ENCODE peak calls at places on chromosome 5, in seven cellular contexts. D is neural progenitor cell, J is fibroblast of pulmonary artery, Y is ovary, F is heart left ventricle, W is H7, A is right lobe of liver. I is an unnamed sample.

GRCh38 chr5:177302354-177303110 is 987 bp downstream of the RAB24 start:
- DNase-seq in F (no peak), Y (no peak), D (peak), W (peak), A (no peak), J (no peak), I (peak)

GRCh38 chr5:135116146-135116545 is 82.1 kb upstream of the PITX1 start:
- DNase-seq in Y (no peak), W (no peak), A (no peak), D (no peak), F (peak), J (no peak), I (no peak)

GRCh38 chr5:56449071-56449470 is 215.9 kb upstream of the ANKRD55 start:
- DNase-seq in F (no peak), W (no peak), Y (no peak), J (no peak), D (no peak), A (no peak), I (no peak)

GRCh38 chr5:29882036-29882435 is 1311.5 kb upstream of the CDH6 start:
- DNase-seq in F (no peak), D (no peak), A (no peak), J (no peak), Y (no peak), W (no peak), I (no peak)

GRCh38 chr5:115295775-115296129 is 702 bp downstream of the CCDC112 start:
- DNase-seq in J (no peak), D (peak), F (no peak), W (peak), Y (no peak), A (no peak), I (no peak)

GRCh38 chr5:149748471-149749094 is 18.5 kb downstream of the PPARGC1B start:
- DNase-seq in F (peak), D (no peak), J (no peak), Y (no peak), W (no peak), A (no peak), I (no peak)

GRCh38 chr5:169805527-169805934 is 168.5 kb downstream of the DOCK2 start:
- DNase-seq in Y (no peak), J (peak), F (no peak), A (no peak), D (peak), W (no peak), I (no peak)

GRCh38 chr5:110916373-110917049 is 155.0 kb upstream of the TSLP start:
- DNase-seq in F (no peak), W (no peak), Y (no peak), D (peak), J (peak), A (no peak), I (no peak)

GRCh38 chr5:172840077-172840777 is 6.2 kb downstream of the ERGIC1 start:
- DNase-seq in F (no peak), A (no peak), D (peak), J (no peak), Y (no peak), W (no peak), I (peak)

GRCh38 chr5:78065663-78066062 is 228.8 kb downstream of the AP3B1 start:
- DNase-seq in J (no peak), D (peak), W (no peak), F (no peak), Y (no peak), A (no peak), I (no peak)

GRCh38 chr5:22846686-22847085 is 6.5 kb downstream of the CDH12 start:
- DNase-seq in D (no peak), J (no peak), A (no peak), Y (no peak), F (no peak), W (no peak), I (no peak)

GRCh38 chr5:64165500-64166200 is at the start of gene RNF180:
- DNase-seq in J (peak), D (peak), F (peak), W (peak), Y (peak), A (peak), I (peak)

GRCh38 chr5:141725909-141726308 is 43.9 kb upstream of the ARAP3 start:
- DNase-seq in F (no peak), A (no peak), D (no peak), J (no peak), Y (no peak), W (no peak), I (no peak)

GRCh38 chr5:42587056-42587723 is 164.0 kb downstream of the GHR start:
- DNase-seq in D (no peak), F (no peak), A (no peak), Y (no peak), J (no peak), W (no peak), I (no peak)

GRCh38 chr5:58085800-58086199 is 374.1 kb downstream of the PLK2 start:
- DNase-seq in J (peak), F (no peak), Y (no peak), A (no peak), W (no peak), D (no peak), I (peak)

GRCh38 chr5:30959238-30959637 is 234.2 kb upstream of the CDH6 start:
- DNase-seq in J (no peak), Y (no peak), F (no peak), W (no peak), A (no peak), D (peak), I (no peak)

GRCh38 chr5:144307726-144308125 is 137.1 kb downstream of the KCTD16 start:
- DNase-seq in J (no peak), F (no peak), D (no peak), W (no peak), Y (no peak), A (peak), I (peak)

GRCh38 chr5:33433303-33434255 is 7.2 kb upstream of the TARS1 start:
- DNase-seq in D (no peak), F (no peak), A (peak), W (no peak), Y (no peak), J (peak), I (no peak)

GRCh38 chr5:20276959-20277263 is 288.9 kb upstream of the CDH18 start:
- DNase-seq in W (no peak), A (no peak), Y (no peak), F (no peak), D (no peak), J (no peak), I (no peak)

GRCh38 chr5:93574041-93574938 is 6.7 kb downstream of the NR2F1-AS1 start:
- DNase-seq in W (peak), F (no peak), D (peak), J (no peak), Y (no peak), A (no peak), I (no peak)

GRCh38 chr5:107169871-107170270 is 500.9 kb downstream of the EFNA5 start:
- DNase-seq in W (no peak), F (no peak), Y (no peak), A (no peak), J (no peak), D (no peak), I (no peak)

GRCh38 chr5:92969781-92970237 is 611.2 kb downstream of the NR2F1-AS1 start:
- DNase-seq in W (no peak), F (no peak), Y (no peak), D (no peak), J (peak), A (no peak), I (no peak)

GRCh38 chr5:78500028-78500427 is 139.6 kb downstream of the SCAMP1 start:
- DNase-seq in A (no peak), W (no peak), J (no peak), F (no peak), Y (no peak), D (no peak), I (no peak)

GRCh38 chr5:13976867-13977479 is 32.5 kb upstream of the DNAH5 start:
- DNase-seq in Y (no peak), F (no peak), J (peak), W (peak), A (no peak), D (peak), I (no peak)

GRCh38 chr5:66247176-66247960 is 103.3 kb downstream of the SREK1 start:
- DNase-seq in W (no peak), A (no peak), D (no peak), J (peak), Y (no peak), F (no peak), I (no peak)

GRCh38 chr5:159094745-159095144 is 5.0 kb downstream of the EBF1 start:
- DNase-seq in D (peak), J (peak), W (no peak), A (peak), F (peak), Y (peak), I (peak)

GRCh38 chr5:43215073-43215631 is 23.1 kb downstream of the NIM1K start:
- DNase-seq in W (no peak), A (no peak), J (peak), Y (no peak), D (no peak), F (no peak), I (no peak)

GRCh38 chr5:76771705-76772405 is 47.0 kb upstream of the F2RL1 start:
- DNase-seq in D (no peak), A (no peak), J (peak), Y (no peak), W (no peak), F (no peak), I (no peak)

GRCh38 chr5:141913560-141913959 is 10.1 kb upstream of the DELE1 start:
- DNase-seq in A (no peak), W (peak), Y (no peak), D (peak), J (no peak), F (no peak), I (no peak)

GRCh38 chr5:79794347-79794746 is 104.7 kb downstream of the CMYA5 start:
- DNase-seq in J (no peak), D (no peak), F (no peak), A (no peak), Y (no peak), W (no peak), I (no peak)

GRCh38 chr5:168269950-168270349 is 21.5 kb upstream of the WWC1 start:
- DNase-seq in F (no peak), Y (no peak), J (peak), A (no peak), D (peak), W (peak), I (no peak)

GRCh38 chr5:38715671-38716070 is 130.1 kb upstream of the OSMR start:
- DNase-seq in D (peak), F (no peak), A (no peak), W (no peak), J (peak), Y (no peak), I (no peak)

GRCh38 chr5:120464627-120465280 is 654 bp downstream of the PRR16 start:
- DNase-seq in Y (peak), F (peak), J (no peak), D (peak), A (peak), W (peak), I (peak)

GRCh38 chr5:120463026-120463770 is 902 bp upstream of the PRR16 start:
- DNase-seq in D (peak), W (no peak), Y (no peak), F (no peak), A (no peak), J (no peak), I (no peak)

GRCh38 chr5:120466337-120467006 is 2.4 kb downstream of the PRR16 start:
- DNase-seq in J (no peak), Y (no peak), D (no peak), A (no peak), W (no peak), F (no peak), I (no peak)

GRCh38 chr5:120465281-120465961 is 1.3 kb downstream of the PRR16 start:
- DNase-seq in A (peak), Y (peak), D (peak), W (peak), F (peak), J (no peak), I (peak)

GRCh38 chr5:120463991-120464626 is at the start of gene PRR16:
- DNase-seq in A (peak), W (peak), Y (peak), D (peak), F (peak), J (peak), I (peak)
- H3K4me3 ChIP-seq in A (peak), W (peak), Y (peak), D (peak), F (peak), J (peak), I (peak)

GRCh38 chr5:88393721-88394530 is 125.3 kb upstream of the TMEM161B start:
- DNase-seq in Y (no peak), D (no peak), J (no peak), F (no peak), W (no peak), A (no peak), I (no peak)

GRCh38 chr5:88398316-88398715 is 129.7 kb upstream of the TMEM161B start:
- DNase-seq in Y (no peak), A (no peak), J (no peak), D (no peak), F (no peak), W (no peak), I (no peak)

GRCh38 chr5:88396126-88396525 is 127.5 kb upstream of the TMEM161B start:
- DNase-seq in D (no peak), Y (no peak), A (no peak), F (no peak), J (no peak), W (no peak), I (no peak)

GRCh38 chr5:88394531-88395185 is 126.0 kb upstream of the TMEM161B start:
- DNase-seq in D (no peak), A (no peak), F (no peak), Y (no peak), W (no peak), J (no peak), I (no peak)

GRCh38 chr5:88396635-88397285 is 128.1 kb upstream of the TMEM161B start:
- DNase-seq in F (no peak), D (peak), Y (no peak), A (no peak), W (no peak), J (no peak), I (no peak)
- H3K4me3 ChIP-seq in F (no peak), D (no peak), Y (no peak), A (no peak), W (no peak), J (no peak), I (no peak)

DNA sequence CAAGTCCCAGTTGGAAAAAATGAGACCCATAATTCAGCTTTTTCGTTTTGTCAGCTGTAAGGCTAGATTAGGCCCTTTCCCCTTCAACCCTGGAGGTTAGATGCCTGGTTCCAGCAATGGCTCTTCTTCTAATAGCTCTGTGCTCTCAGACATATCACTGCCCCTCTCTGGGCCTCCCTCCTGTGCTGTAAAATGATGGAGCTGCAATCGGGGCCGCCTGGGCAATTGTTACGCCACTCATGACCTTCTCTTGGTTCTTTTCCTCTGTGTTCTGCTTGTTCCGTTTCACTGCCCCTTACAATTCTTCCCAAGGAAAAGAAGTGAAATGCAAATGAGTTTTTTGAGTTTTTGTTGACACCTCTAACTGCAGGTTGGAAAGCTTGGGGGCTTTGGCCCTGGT is 111.0 kb downstream of the FOXD1 start:
- DNase-seq in D (no peak), Y (no peak), A (no peak), F (no peak), J (no peak), W (no peak), I (no peak)
- H3K4me3 ChIP-seq in D (no peak), Y (no peak), A (no peak), F (no peak), J (no peak), W (no peak), I (no peak)

GRCh38 chr5:140567136-140567818 is 2.6 kb downstream of the SLC35A4 start:
- DNase-seq in W (no peak), A (no peak), F (no peak), J (no peak), D (no peak), Y (no peak), I (no peak)

GRCh38 chr5:140565024-140565779 is 574 bp downstream of the SLC35A4 start:
- DNase-seq in Y (no peak), D (no peak), A (no peak), J (peak), F (no peak), W (no peak), I (no peak)

GRCh38 chr5:140566665-140567064 is 2.0 kb downstream of the SLC35A4 start:
- DNase-seq in W (no peak), J (no peak), Y (no peak), D (no peak), F (no peak), A (no peak), I (no peak)

GRCh38 chr5:140564196-140565023 is at the start of the genes APBB3 and SLC35A4:
- DNase-seq in F (peak), W (peak), J (peak), D (peak), Y (peak), A (peak), I (peak)

GRCh38 chr5:140565780-140566095 is 1.1 kb downstream of the SLC35A4 start:
- DNase-seq in J (peak), F (no peak), Y (no peak), A (no peak), W (no peak), D (peak), I (no peak)
- H3K4me3 ChIP-seq in J (peak), F (peak), Y (peak), A (peak), W (no peak), D (peak), I (no peak)

GRCh38 chr5:3518576-3518975 is 77.1 kb upstream of the IRX1 start:
- DNase-seq in A (no peak), F (no peak), J (no peak), D (no peak), W (no peak), Y (no peak), I (no peak)
- H3K4me3 ChIP-seq in A (no peak), F (no peak), J (no peak), D (no peak), W (no peak), Y (no peak), I (no peak)

GRCh38 chr5:151213803-151214613 is 9.9 kb downstream of the CCDC69 start:
- DNase-seq in D (no peak), Y (peak), J (peak), F (peak), A (peak), W (peak), I (peak)
- H3K4me3 ChIP-seq in D (no peak), Y (no peak), J (no peak), F (peak), A (no peak), W (no peak), I (no peak)

GRCh38 chr5:150779397-150780179 is 1.0 kb downstream of the SMIM3 start:
- DNase-seq in J (no peak), W (no peak), A (no peak), F (no peak), Y (no peak), D (no peak), I (no peak)

GRCh38 chr5:150780180-150780692 is 1.7 kb downstream of the SMIM3 start:
- DNase-seq in D (no peak), A (no peak), J (peak), W (no peak), Y (peak), F (peak), I (peak)

GRCh38 chr5:150778103-150778516 is 447 bp upstream of the SMIM3 start:
- DNase-seq in D (no peak), F (no peak), W (no peak), A (no peak), Y (peak), J (peak), I (no peak)

GRCh38 chr5:150778517-150779396 is at the start of gene SMIM3:
- DNase-seq in Y (peak), D (peak), W (peak), A (peak), F (peak), J (peak), I (peak)

DNA sequence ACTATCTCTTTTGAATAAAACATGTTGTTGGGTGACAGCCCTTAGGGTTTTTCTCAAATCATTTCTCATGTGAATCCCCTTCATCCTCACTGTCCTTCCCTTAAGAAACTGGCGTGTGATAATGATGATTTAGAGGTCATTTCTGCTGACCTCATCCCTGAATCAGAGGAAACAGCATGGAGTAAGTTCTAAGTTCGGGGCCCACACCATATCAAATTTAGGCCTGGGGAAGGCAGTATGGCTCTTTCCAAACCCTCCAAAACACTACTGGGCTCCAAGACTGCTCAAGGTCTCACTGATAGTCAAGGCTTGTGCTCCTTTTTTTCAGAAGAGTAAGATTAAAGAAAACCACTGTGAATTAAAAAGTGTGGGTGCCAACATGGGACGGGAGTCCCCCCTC is 872 bp upstream of the SMIM3 start:
- DNase-seq in F (no peak), J (no peak), Y (no peak), W (no peak), A (no peak), D (no peak), I (no peak)
- H3K4me3 ChIP-seq in F (peak), J (peak), Y (peak), W (no peak), A (no peak), D (peak), I (no peak)

DNA sequence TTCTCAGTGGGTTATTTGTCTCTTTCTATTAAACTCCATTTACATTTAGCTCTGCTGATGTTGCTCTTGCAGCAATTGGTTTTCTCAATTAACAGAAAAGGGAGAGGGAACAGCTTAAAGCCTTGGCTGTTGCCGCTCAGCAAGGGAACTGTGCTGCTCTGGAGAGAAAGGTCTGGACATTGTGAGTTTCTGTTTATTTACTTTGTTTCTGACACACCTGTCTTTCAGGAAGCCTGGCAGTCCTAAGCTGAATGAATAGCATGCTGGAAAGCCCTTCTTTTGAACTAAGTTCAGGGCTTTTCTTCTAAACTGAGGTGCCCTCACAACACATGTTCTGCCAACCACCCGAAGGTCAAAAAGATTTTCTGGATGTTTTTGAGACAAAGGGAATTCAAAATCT is 491.9 kb downstream of the PDE4D start:
- DNase-seq in A (no peak), W (no peak), F (no peak), Y (no peak), D (no peak), J (no peak), I (no peak)
- H3K4me3 ChIP-seq in A (no peak), W (no peak), F (no peak), Y (no peak), D (no peak), J (no peak), I (no peak)

GRCh38 chr5:95733100-95733499 is 2.0 kb downstream of the RHOBTB3 start:
- DNase-seq in W (no peak), A (no peak), F (no peak), D (no peak), Y (no peak), J (no peak), I (no peak)

GRCh38 chr5:95734916-95735315 is 3.8 kb downstream of the RHOBTB3 start:
- DNase-seq in F (peak), Y (no peak), A (no peak), W (no peak), J (peak), D (no peak), I (no peak)

GRCh38 chr5:95734156-95734555 is 3.0 kb downstream of the RHOBTB3 start:
- DNase-seq in J (no peak), Y (peak), A (no peak), W (no peak), F (no peak), D (no peak), I (no peak)

GRCh38 chr5:95738069-95738468 is 6.9 kb downstream of the RHOBTB3 start:
- DNase-seq in J (no peak), D (no peak), A (no peak), F (peak), Y (no peak), W (no peak), I (no peak)

DNA sequence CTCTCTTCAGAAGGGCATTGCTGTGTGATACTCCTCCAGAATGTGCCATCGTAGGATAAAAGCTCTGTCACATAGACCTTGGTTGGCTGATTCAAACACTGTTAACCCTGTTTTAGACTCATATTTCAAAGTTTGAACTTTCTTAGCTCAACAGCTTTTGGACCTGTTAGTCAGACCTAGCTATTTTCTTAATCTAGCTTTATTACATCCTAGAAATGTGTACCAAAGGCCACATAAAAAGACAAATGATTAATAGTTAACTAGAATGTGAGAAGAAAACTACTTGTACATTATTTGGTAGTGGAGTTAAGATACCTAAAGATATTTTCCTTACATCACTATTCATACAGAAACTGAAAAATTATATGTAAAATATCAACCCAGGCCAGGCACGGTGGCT is 4.3 kb downstream of the RHOBTB3 start:
- DNase-seq in J (no peak), F (no peak), D (no peak), W (no peak), Y (no peak), A (no peak), I (no peak)
- H3K4me3 ChIP-seq in J (peak), F (no peak), D (no peak), W (no peak), Y (no peak), A (no peak), I (no peak)

I was measured in body of pancreas.